ENCODE peak calls at places on chromosome 13, in nine cellular contexts. One of them, this sample, is unnamed.

GRCh38 chr13:99743079-99743478 is 228.5 kb downstream of the ZIC5 start:
- DNase-seq in activated CD8-positive, alpha-beta T cell treated with anti-CD3 and anti-CD28 coated beads for 36 hours: no peak
- DNase-seq in Peyer's patch: no peak
- DNase-seq in choroid plexus epithelial cell: no peak
- DNase-seq in lower leg skin: no peak
- DNase-seq in bronchial epithelial cell: no peak
- DNase-seq in IMR-90: no peak
- DNase-seq in M059J: peak
- DNase-seq in brain pericyte: no peak
- DNase-seq in this sample: no peak

GRCh38 chr13:36839981-36840380 is 21.0 kb downstream of the RFXAP start:
- DNase-seq in activated CD8-positive, alpha-beta T cell treated with anti-CD3 and anti-CD28 coated beads for 36 hours: no peak
- DNase-seq in Peyer's patch: no peak
- DNase-seq in choroid plexus epithelial cell: no peak
- DNase-seq in lower leg skin: no peak
- DNase-seq in bronchial epithelial cell: no peak
- DNase-seq in IMR-90: no peak
- DNase-seq in M059J: no peak
- DNase-seq in brain pericyte: no peak
- DNase-seq in this sample: no peak

GRCh38 chr13:111326981-111327642 is 6.7 kb downstream of the TEX29 start:
- DNase-seq in activated CD8-positive, alpha-beta T cell treated with anti-CD3 and anti-CD28 coated beads for 36 hours: no peak
- DNase-seq in Peyer's patch: peak
- DNase-seq in choroid plexus epithelial cell: no peak
- DNase-seq in lower leg skin: peak
- DNase-seq in bronchial epithelial cell: no peak
- DNase-seq in IMR-90: no peak
- DNase-seq in M059J: no peak
- DNase-seq in brain pericyte: no peak
- DNase-seq in this sample: no peak

GRCh38 chr13:46687810-46688209 is 109.2 kb downstream of the ESD start:
- DNase-seq in activated CD8-positive, alpha-beta T cell treated with anti-CD3 and anti-CD28 coated beads for 36 hours: peak
- DNase-seq in Peyer's patch: no peak
- DNase-seq in choroid plexus epithelial cell: peak
- DNase-seq in lower leg skin: no peak
- DNase-seq in bronchial epithelial cell: peak
- DNase-seq in IMR-90: peak
- DNase-seq in M059J: peak
- DNase-seq in brain pericyte: no peak
- DNase-seq in this sample: peak

GRCh38 chr13:110575322-110576069 is 14.0 kb upstream of the RAB20 start:
- DNase-seq in activated CD8-positive, alpha-beta T cell treated with anti-CD3 and anti-CD28 coated beads for 36 hours: peak
- DNase-seq in Peyer's patch: peak
- DNase-seq in choroid plexus epithelial cell: peak
- DNase-seq in lower leg skin: no peak
- DNase-seq in bronchial epithelial cell: no peak
- DNase-seq in IMR-90: peak
- DNase-seq in M059J: peak
- DNase-seq in brain pericyte: no peak
- DNase-seq in this sample: peak

GRCh38 chr13:59641758-59642157 is 522.0 kb downstream of the DIAPH3 start:
- DNase-seq in activated CD8-positive, alpha-beta T cell treated with anti-CD3 and anti-CD28 coated beads for 36 hours: no peak
- DNase-seq in Peyer's patch: no peak
- DNase-seq in choroid plexus epithelial cell: peak
- DNase-seq in lower leg skin: no peak
- DNase-seq in bronchial epithelial cell: no peak
- DNase-seq in IMR-90: no peak
- DNase-seq in M059J: no peak
- DNase-seq in brain pericyte: no peak
- DNase-seq in this sample: no peak

GRCh38 chr13:92362717-92363116 is 863.9 kb upstream of the GPC6 start:
- DNase-seq in activated CD8-positive, alpha-beta T cell treated with anti-CD3 and anti-CD28 coated beads for 36 hours: no peak
- DNase-seq in Peyer's patch: no peak
- DNase-seq in choroid plexus epithelial cell: peak
- DNase-seq in lower leg skin: no peak
- DNase-seq in bronchial epithelial cell: no peak
- DNase-seq in IMR-90: peak
- DNase-seq in M059J: no peak
- DNase-seq in brain pericyte: no peak
- DNase-seq in this sample: no peak

GRCh38 chr13:24680258-24680920 is at the start of gene ATP12A:
- DNase-seq in activated CD8-positive, alpha-beta T cell treated with anti-CD3 and anti-CD28 coated beads for 36 hours: peak
- DNase-seq in Peyer's patch: peak
- DNase-seq in choroid plexus epithelial cell: no peak
- DNase-seq in lower leg skin: peak
- DNase-seq in bronchial epithelial cell: no peak
- DNase-seq in IMR-90: no peak
- DNase-seq in M059J: no peak
- DNase-seq in brain pericyte: no peak
- DNase-seq in this sample: no peak

GRCh38 chr13:98427331-98427995 is 149.4 kb downstream of the STK24 start:
- DNase-seq in activated CD8-positive, alpha-beta T cell treated with anti-CD3 and anti-CD28 coated beads for 36 hours: no peak
- DNase-seq in Peyer's patch: no peak
- DNase-seq in choroid plexus epithelial cell: no peak
- DNase-seq in lower leg skin: no peak
- DNase-seq in bronchial epithelial cell: no peak
- DNase-seq in IMR-90: no peak
- DNase-seq in M059J: no peak
- DNase-seq in brain pericyte: no peak
- DNase-seq in this sample: no peak

GRCh38 chr13:105035092-105035491 is 1500.4 kb downstream of the EFNB2 start:
- DNase-seq in activated CD8-positive, alpha-beta T cell treated with anti-CD3 and anti-CD28 coated beads for 36 hours: no peak
- DNase-seq in Peyer's patch: no peak
- DNase-seq in choroid plexus epithelial cell: peak
- DNase-seq in lower leg skin: no peak
- DNase-seq in bronchial epithelial cell: no peak
- DNase-seq in IMR-90: no peak
- DNase-seq in M059J: no peak
- DNase-seq in brain pericyte: peak
- DNase-seq in this sample: no peak

GRCh38 chr13:111248822-111249221 is 71.6 kb upstream of the TEX29 start:
- DNase-seq in activated CD8-positive, alpha-beta T cell treated with anti-CD3 and anti-CD28 coated beads for 36 hours: no peak
- DNase-seq in Peyer's patch: no peak
- DNase-seq in choroid plexus epithelial cell: no peak
- DNase-seq in lower leg skin: no peak
- DNase-seq in bronchial epithelial cell: no peak
- DNase-seq in IMR-90: no peak
- DNase-seq in M059J: no peak
- DNase-seq in brain pericyte: no peak
- DNase-seq in this sample: no peak

GRCh38 chr13:27375686-27376326 is 48.6 kb upstream of the GTF3A start:
- DNase-seq in activated CD8-positive, alpha-beta T cell treated with anti-CD3 and anti-CD28 coated beads for 36 hours: peak
- DNase-seq in Peyer's patch: peak
- DNase-seq in choroid plexus epithelial cell: peak
- DNase-seq in lower leg skin: peak
- DNase-seq in bronchial epithelial cell: peak
- DNase-seq in IMR-90: peak
- DNase-seq in M059J: peak
- DNase-seq in brain pericyte: no peak
- DNase-seq in this sample: peak

GRCh38 chr13:103431880-103432279 is 365.7 kb upstream of the SLC10A2 start:
- DNase-seq in activated CD8-positive, alpha-beta T cell treated with anti-CD3 and anti-CD28 coated beads for 36 hours: no peak
- DNase-seq in Peyer's patch: no peak
- DNase-seq in choroid plexus epithelial cell: no peak
- DNase-seq in lower leg skin: no peak
- DNase-seq in bronchial epithelial cell: no peak
- DNase-seq in IMR-90: no peak
- DNase-seq in M059J: no peak
- DNase-seq in brain pericyte: no peak
- DNase-seq in this sample: no peak

GRCh38 chr13:99191900-99192399 is 8.7 kb upstream of the UBAC2 start:
- DNase-seq in activated CD8-positive, alpha-beta T cell treated with anti-CD3 and anti-CD28 coated beads for 36 hours: no peak
- DNase-seq in Peyer's patch: no peak
- DNase-seq in choroid plexus epithelial cell: peak
- DNase-seq in lower leg skin: peak
- DNase-seq in bronchial epithelial cell: peak
- DNase-seq in IMR-90: peak
- DNase-seq in M059J: no peak
- DNase-seq in brain pericyte: no peak
- DNase-seq in this sample: no peak

GRCh38 chr13:63184693-63185092 is 1769.0 kb upstream of the PCDH20 start:
- DNase-seq in activated CD8-positive, alpha-beta T cell treated with anti-CD3 and anti-CD28 coated beads for 36 hours: no peak
- DNase-seq in Peyer's patch: no peak
- DNase-seq in choroid plexus epithelial cell: peak
- DNase-seq in lower leg skin: no peak
- DNase-seq in bronchial epithelial cell: peak
- DNase-seq in IMR-90: peak
- DNase-seq in M059J: peak
- DNase-seq in brain pericyte: no peak
- DNase-seq in this sample: peak

GRCh38 chr13:37136187-37136586 is 30.7 kb upstream of the CSNK1A1L start:
- DNase-seq in activated CD8-positive, alpha-beta T cell treated with anti-CD3 and anti-CD28 coated beads for 36 hours: no peak
- DNase-seq in Peyer's patch: no peak
- DNase-seq in choroid plexus epithelial cell: no peak
- DNase-seq in lower leg skin: no peak
- DNase-seq in bronchial epithelial cell: no peak
- DNase-seq in IMR-90: peak
- DNase-seq in M059J: peak
- DNase-seq in brain pericyte: no peak
- DNase-seq in this sample: no peak

GRCh38 chr13:113110048-113110851 is 4.7 kb downstream of the F7 start:
- DNase-seq in activated CD8-positive, alpha-beta T cell treated with anti-CD3 and anti-CD28 coated beads for 36 hours: peak
- DNase-seq in Peyer's patch: peak
- DNase-seq in choroid plexus epithelial cell: peak
- DNase-seq in lower leg skin: peak
- DNase-seq in bronchial epithelial cell: no peak
- DNase-seq in IMR-90: no peak
- DNase-seq in M059J: no peak
- DNase-seq in brain pericyte: no peak
- DNase-seq in this sample: no peak

GRCh38 chr13:51805313-51805712 is 1.4 kb upstream of the DHRS12 start:
- DNase-seq in activated CD8-positive, alpha-beta T cell treated with anti-CD3 and anti-CD28 coated beads for 36 hours: no peak
- DNase-seq in Peyer's patch: no peak
- DNase-seq in choroid plexus epithelial cell: no peak
- DNase-seq in lower leg skin: no peak
- DNase-seq in bronchial epithelial cell: no peak
- DNase-seq in IMR-90: no peak
- DNase-seq in M059J: no peak
- DNase-seq in brain pericyte: no peak
- DNase-seq in this sample: no peak

GRCh38 chr13:83992566-83993358 is 110.5 kb upstream of the SLITRK1 start:
- DNase-seq in activated CD8-positive, alpha-beta T cell treated with anti-CD3 and anti-CD28 coated beads for 36 hours: no peak
- DNase-seq in Peyer's patch: no peak
- DNase-seq in choroid plexus epithelial cell: no peak
- DNase-seq in lower leg skin: no peak
- DNase-seq in bronchial epithelial cell: no peak
- DNase-seq in IMR-90: no peak
- DNase-seq in M059J: no peak
- DNase-seq in brain pericyte: no peak
- DNase-seq in this sample: peak

GRCh38 chr13:97723655-97724054 is 229.8 kb upstream of the IPO5 start:
- DNase-seq in activated CD8-positive, alpha-beta T cell treated with anti-CD3 and anti-CD28 coated beads for 36 hours: no peak
- DNase-seq in Peyer's patch: no peak
- DNase-seq in choroid plexus epithelial cell: no peak
- DNase-seq in lower leg skin: no peak
- DNase-seq in bronchial epithelial cell: peak
- DNase-seq in IMR-90: no peak
- DNase-seq in M059J: no peak
- DNase-seq in brain pericyte: no peak
- DNase-seq in this sample: no peak

GRCh38 chr13:113666951-113667701 is at the start of gene GRK1:
- DNase-seq in activated CD8-positive, alpha-beta T cell treated with anti-CD3 and anti-CD28 coated beads for 36 hours: no peak
- DNase-seq in Peyer's patch: peak
- DNase-seq in choroid plexus epithelial cell: no peak
- DNase-seq in lower leg skin: peak
- DNase-seq in bronchial epithelial cell: no peak
- DNase-seq in IMR-90: no peak
- DNase-seq in M059J: no peak
- DNase-seq in brain pericyte: no peak
- DNase-seq in this sample: no peak

GRCh38 chr13:110491869-110492268 is 69.7 kb downstream of the RAB20 start:
- DNase-seq in activated CD8-positive, alpha-beta T cell treated with anti-CD3 and anti-CD28 coated beads for 36 hours: no peak
- DNase-seq in Peyer's patch: no peak
- DNase-seq in choroid plexus epithelial cell: no peak
- DNase-seq in lower leg skin: no peak
- DNase-seq in bronchial epithelial cell: no peak
- DNase-seq in IMR-90: no peak
- DNase-seq in M059J: no peak
- DNase-seq in brain pericyte: no peak
- DNase-seq in this sample: no peak

GRCh38 chr13:35994131-35994966 is 136.8 kb downstream of the DCLK1 start:
- DNase-seq in activated CD8-positive, alpha-beta T cell treated with anti-CD3 and anti-CD28 coated beads for 36 hours: no peak
- DNase-seq in Peyer's patch: no peak
- DNase-seq in choroid plexus epithelial cell: peak
- DNase-seq in lower leg skin: no peak
- DNase-seq in bronchial epithelial cell: peak
- DNase-seq in IMR-90: peak
- DNase-seq in M059J: peak
- DNase-seq in brain pericyte: no peak
- DNase-seq in this sample: peak

GRCh38 chr13:48155850-48156249 is 60.9 kb upstream of the MED4 start:
- DNase-seq in activated CD8-positive, alpha-beta T cell treated with anti-CD3 and anti-CD28 coated beads for 36 hours: peak
- DNase-seq in Peyer's patch: no peak
- DNase-seq in choroid plexus epithelial cell: peak
- DNase-seq in lower leg skin: no peak
- DNase-seq in bronchial epithelial cell: peak
- DNase-seq in IMR-90: peak
- DNase-seq in M059J: peak
- DNase-seq in brain pericyte: no peak
- DNase-seq in this sample: peak

GRCh38 chr13:105598551-105598950 is 936.9 kb downstream of the EFNB2 start:
- DNase-seq in activated CD8-positive, alpha-beta T cell treated with anti-CD3 and anti-CD28 coated beads for 36 hours: no peak
- DNase-seq in Peyer's patch: no peak
- DNase-seq in choroid plexus epithelial cell: peak
- DNase-seq in lower leg skin: no peak
- DNase-seq in bronchial epithelial cell: peak
- DNase-seq in IMR-90: peak
- DNase-seq in M059J: peak
- DNase-seq in brain pericyte: peak
- DNase-seq in this sample: peak

GRCh38 chr13:95614641-95615245 is 29.8 kb downstream of the DZIP1 start:
- DNase-seq in activated CD8-positive, alpha-beta T cell treated with anti-CD3 and anti-CD28 coated beads for 36 hours: no peak
- DNase-seq in Peyer's patch: no peak
- DNase-seq in choroid plexus epithelial cell: no peak
- DNase-seq in lower leg skin: no peak
- DNase-seq in bronchial epithelial cell: peak
- DNase-seq in IMR-90: no peak
- DNase-seq in M059J: no peak
- DNase-seq in brain pericyte: no peak
- DNase-seq in this sample: no peak

GRCh38 chr13:111946214-111946613 is 120.7 kb upstream of the SOX1 start:
- DNase-seq in activated CD8-positive, alpha-beta T cell treated with anti-CD3 and anti-CD28 coated beads for 36 hours: no peak
- DNase-seq in Peyer's patch: no peak
- DNase-seq in choroid plexus epithelial cell: no peak
- DNase-seq in lower leg skin: no peak
- DNase-seq in bronchial epithelial cell: no peak
- DNase-seq in IMR-90: no peak
- DNase-seq in M059J: no peak
- DNase-seq in brain pericyte: no peak
- DNase-seq in this sample: no peak

GRCh38 chr13:63693696-63694095 is 2278.0 kb upstream of the PCDH20 start:
- DNase-seq in activated CD8-positive, alpha-beta T cell treated with anti-CD3 and anti-CD28 coated beads for 36 hours: no peak
- DNase-seq in Peyer's patch: no peak
- DNase-seq in choroid plexus epithelial cell: no peak
- DNase-seq in lower leg skin: peak
- DNase-seq in bronchial epithelial cell: no peak
- DNase-seq in IMR-90: no peak
- DNase-seq in M059J: no peak
- DNase-seq in brain pericyte: no peak
- DNase-seq in this sample: no peak

GRCh38 chr13:57443494-57443893 is 188.1 kb upstream of the PCDH17 start:
- DNase-seq in activated CD8-positive, alpha-beta T cell treated with anti-CD3 and anti-CD28 coated beads for 36 hours: no peak
- DNase-seq in Peyer's patch: no peak
- DNase-seq in choroid plexus epithelial cell: no peak
- DNase-seq in lower leg skin: no peak
- DNase-seq in bronchial epithelial cell: no peak
- DNase-seq in IMR-90: no peak
- DNase-seq in M059J: no peak
- DNase-seq in brain pericyte: no peak
- DNase-seq in this sample: no peak

GRCh38 chr13:79810671-79811070 is 329.7 kb downstream of the NDFIP2 start:
- DNase-seq in activated CD8-positive, alpha-beta T cell treated with anti-CD3 and anti-CD28 coated beads for 36 hours: no peak
- DNase-seq in Peyer's patch: no peak
- DNase-seq in choroid plexus epithelial cell: peak
- DNase-seq in lower leg skin: no peak
- DNase-seq in bronchial epithelial cell: peak
- DNase-seq in IMR-90: peak
- DNase-seq in M059J: peak
- DNase-seq in brain pericyte: no peak
- DNase-seq in this sample: peak

GRCh38 chr13:89609318-89609717 is 1738.2 kb upstream of the MIR17HG start:
- DNase-seq in activated CD8-positive, alpha-beta T cell treated with anti-CD3 and anti-CD28 coated beads for 36 hours: no peak
- DNase-seq in Peyer's patch: no peak
- DNase-seq in choroid plexus epithelial cell: no peak
- DNase-seq in lower leg skin: no peak
- DNase-seq in bronchial epithelial cell: no peak
- DNase-seq in IMR-90: no peak
- DNase-seq in M059J: no peak
- DNase-seq in brain pericyte: no peak
- DNase-seq in this sample: no peak